ENCODE peak calls at places on chromosomes 16 and 17, in eight cellular contexts. A, J, X, G, F, T, V and U are unnamed samples.

GRCh38 chr16:48353565-48354163 is 31.5 kb downstream of the SIAH1 start:
- DNase-seq in T (peak; percentile 60), X (no peak), F (no peak), G (peak; percentile 84), J (peak; percentile 87), V (peak; percentile 61), A (peak; percentile 77), U (peak; percentile 41)

GRCh38 chr16:3023415-3023668 is 400 bp downstream of the HCFC1R1 start:
- DNase-seq in G (no peak), T (no peak), J (no peak), A (no peak), V (no peak), X (no peak), F (no peak), U (no peak)

GRCh38 chr16:56048425-56049100 is 142.7 kb upstream of the GNAO1 start:
- DNase-seq in V (peak; percentile 25), X (no peak), G (no peak), J (no peak), T (no peak), F (no peak), A (no peak), U (no peak)

GRCh38 chr17:57553991-57554825 is 190.9 kb downstream of the CCDC182 start:
- DNase-seq in A (peak; percentile 82), F (no peak), J (peak; percentile 87), X (peak; percentile 74), G (no peak), T (peak; percentile 54), V (no peak), U (no peak)

GRCh38 chr17:57945999-57946797 is 9.0 kb downstream of the CUEDC1 start:
- DNase-seq in A (no peak), G (peak; percentile 24), X (no peak), F (no peak), T (peak; percentile 70), J (no peak), V (no peak), U (no peak)

GRCh38 chr17:12180644-12181261 is 160.1 kb downstream of the MAP2K4 start:
- DNase-seq in T (peak; percentile 37), A (no peak), X (no peak), V (no peak), G (peak; percentile 57), J (peak; percentile 69), F (no peak), U (no peak)

GRCh38 chr16:84387021-84387420 is 18.7 kb downstream of the ATP2C2 start:
- DNase-seq in A (no peak), X (no peak), F (no peak), V (no peak), G (no peak), T (no peak), J (no peak), U (no peak)

GRCh38 chr17:19759934-19760530 is 11.9 kb upstream of the ALDH3A1 start:
- DNase-seq in V (no peak), J (no peak), A (peak; percentile 63), G (no peak), T (no peak), F (no peak), X (no peak), U (no peak)

GRCh38 chr17:83125515-83126274 is 46.3 kb downstream of the METRNL start:
- DNase-seq in X (peak; percentile 76), F (no peak), J (peak; percentile 38), G (peak; percentile 33), T (no peak), V (peak; percentile 92), A (peak; percentile 30), U (no peak)

GRCh38 chr16:27549607-27549856 is 181 bp downstream of the GTF3C1 start:
- DNase-seq in J (no peak), F (no peak), G (no peak), A (no peak), T (no peak), V (no peak), X (no peak), U (no peak)
- H3K27ac ChIP-seq in J (no peak overlapping the region), F (peak overlapping the region; percentile 87), G (peak overlapping the region; percentile 86), A (no peak overlapping the region), T (peak overlapping the region; percentile 94), V (peak overlapping the region; percentile 61), X (peak overlapping the region; percentile 86), U (peak overlapping the region; percentile 64)

GRCh38 chr17:17744116-17744515 is 62.9 kb downstream of the RAI1 start:
- DNase-seq in X (no peak), T (no peak), V (no peak), F (no peak), J (no peak), G (no peak), A (no peak), U (no peak)

GRCh38 chr17:17748179-17748578 is 66.9 kb downstream of the RAI1 start:
- DNase-seq in A (no peak), J (no peak), F (no peak), G (no peak), T (no peak), X (no peak), V (no peak), U (no peak)

GRCh38 chr17:17743391-17744112 is 62.3 kb downstream of the RAI1 start:
- DNase-seq in V (no peak), X (no peak), T (no peak), F (no peak), G (no peak), A (no peak), J (no peak), U (no peak)

GRCh38 chr17:17748604-17749003 is 67.3 kb downstream of the RAI1 start:
- DNase-seq in T (no peak), J (no peak), G (no peak), A (no peak), F (no peak), X (no peak), V (no peak), U (no peak)

DNA sequence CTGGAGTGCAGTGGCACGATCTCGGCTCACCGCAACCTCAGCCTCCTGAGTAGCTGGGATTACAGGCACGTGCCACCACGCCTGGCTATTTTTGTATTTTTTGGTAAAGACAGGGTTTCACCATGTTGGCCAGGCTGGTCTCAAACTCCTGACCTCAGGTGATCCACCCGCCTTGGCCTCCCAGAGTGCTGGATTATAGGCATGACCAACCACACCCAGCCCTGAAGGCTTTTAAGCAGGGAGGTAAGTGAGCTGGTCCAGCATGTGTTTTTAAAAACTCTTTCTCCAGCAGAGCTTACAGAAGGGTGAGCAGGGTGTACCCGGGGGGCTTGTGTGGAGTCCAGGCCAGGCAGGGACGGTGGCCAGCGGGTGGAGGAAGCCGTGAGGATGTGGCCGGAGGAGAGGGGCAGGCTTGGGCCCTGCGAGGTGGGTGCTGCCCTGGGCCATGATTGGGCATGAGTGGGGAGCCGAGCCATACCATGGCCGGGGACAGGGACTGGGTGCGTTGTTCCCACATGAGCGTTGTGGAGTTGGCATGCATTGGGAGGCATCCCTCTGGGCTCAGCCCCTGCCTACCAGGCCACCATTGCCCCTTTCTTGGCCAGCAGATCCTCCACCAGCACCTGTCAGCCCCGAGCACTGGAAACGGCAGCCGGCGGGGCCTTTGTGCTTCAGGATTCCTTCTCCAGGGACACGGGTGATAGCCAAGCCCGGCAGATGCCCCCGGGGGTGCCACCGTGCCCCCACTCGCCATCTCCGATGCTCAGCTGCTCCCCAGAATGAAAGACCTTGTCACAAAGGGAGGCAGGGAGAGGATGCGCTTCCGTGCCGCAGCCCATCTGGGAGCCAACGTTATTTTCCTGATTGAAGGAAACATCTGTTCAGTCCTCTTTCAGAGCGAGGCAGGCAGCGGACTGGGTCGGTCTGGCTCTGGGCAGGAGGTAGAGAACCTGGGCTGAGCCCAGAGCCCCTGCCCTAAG is 64.5 kb downstream of the RAI1 start:
- DNase-seq in J (no peak), V (no peak), F (no peak), X (no peak), T (no peak), A (no peak), G (no peak), U (no peak)
- H3K27ac ChIP-seq in J (peak overlapping the region; percentile 63), V (no peak overlapping the region), F (no peak overlapping the region), X (no peak overlapping the region), T (no peak overlapping the region), A (no peak overlapping the region), G (no peak overlapping the region), U (peak overlapping the region; percentile 94)

GRCh38 chr17:76383645-76384221 is 676 bp upstream of the SPHK1 start:
- DNase-seq in G (peak; percentile 69), A (peak; percentile 74), T (peak; percentile 66), J (peak; percentile 89), F (peak; percentile 54), X (no peak), V (no peak), U (no peak)
- H3K27ac ChIP-seq in G (no peak overlapping the region), A (no peak overlapping the region), T (peak overlapping the region; percentile 92), J (no peak overlapping the region), F (peak overlapping the region; percentile 76), X (peak overlapping the region; percentile 94), V (peak overlapping the region; percentile 46), U (peak overlapping the region; percentile 42)

GRCh38 chr17:82050152-82050760 is 1.4 kb downstream of the RFNG start:
- DNase-seq in J (no peak), V (no peak), G (no peak), A (no peak), F (no peak), T (no peak), X (no peak), U (no peak)
- H3K27ac ChIP-seq in J (no peak overlapping the region), V (no peak overlapping the region), G (no peak overlapping the region), A (no peak overlapping the region), F (peak overlapping the region; percentile 67), T (peak overlapping the region; percentile 50), X (no peak overlapping the region), U (peak overlapping the region; percentile 37)

DNA sequence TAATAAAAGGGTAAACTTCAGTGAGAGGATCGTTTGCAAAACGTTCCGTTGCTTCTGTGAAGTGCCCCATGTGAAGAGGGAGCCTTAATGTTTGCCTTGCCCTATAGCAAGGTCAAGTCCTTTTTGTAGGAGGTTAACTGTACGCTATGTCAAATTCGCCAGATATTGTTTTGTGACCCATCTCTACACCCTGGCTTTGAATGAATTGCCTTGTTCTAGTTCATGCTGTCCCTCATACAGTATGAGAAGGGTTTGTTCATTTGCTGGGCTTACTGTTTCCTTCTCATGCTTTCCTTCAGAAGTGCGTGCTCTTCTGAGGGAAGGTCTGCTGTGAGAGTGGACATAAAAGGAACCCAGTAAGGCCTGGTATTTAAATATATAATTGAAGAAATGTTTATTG is 1.6 kb downstream of the MAP3K3 start:
- DNase-seq in G (no peak), F (no peak), A (no peak), V (no peak), T (no peak), J (no peak), X (no peak), U (no peak)
- H3K27ac ChIP-seq in G (no peak overlapping the region), F (peak overlapping the region; percentile 90), A (no peak overlapping the region), V (peak overlapping the region; percentile 61), T (no peak overlapping the region), J (no peak overlapping the region), X (peak overlapping the region; percentile 78), U (no peak overlapping the region)

DNA sequence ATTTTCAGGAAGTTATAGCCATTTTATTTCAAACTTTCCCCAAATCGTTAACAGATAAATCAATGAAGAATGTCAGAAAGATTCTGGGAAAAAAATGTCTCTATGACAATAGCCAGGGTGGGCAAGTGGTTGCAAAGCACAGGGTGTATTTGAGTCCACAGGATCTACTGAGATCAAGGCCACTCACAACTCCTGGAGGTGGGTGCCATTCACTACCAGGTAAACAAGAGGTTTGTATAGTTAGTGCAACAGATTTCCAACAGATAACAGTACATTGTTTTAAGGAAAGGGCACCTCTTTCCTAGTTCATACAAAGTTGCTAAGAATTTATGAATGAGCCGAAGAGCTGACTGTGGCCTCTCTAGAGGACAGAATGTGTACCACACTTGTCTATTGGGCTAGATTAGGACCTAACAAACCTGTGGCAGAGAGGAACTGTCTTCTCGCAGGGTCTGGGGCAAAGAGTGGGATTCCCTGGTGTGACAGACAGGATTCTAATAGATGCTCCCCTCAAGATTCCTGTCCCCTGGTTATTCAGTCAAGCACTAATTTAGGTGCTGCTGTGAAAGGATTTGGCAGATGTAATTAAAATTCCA is 52.0 kb upstream of the ZNF629 start:
- DNase-seq in F (no peak), T (no peak), G (no peak), J (peak; percentile 50), X (no peak), V (no peak), A (no peak), U (no peak)
- H3K27ac ChIP-seq in F (no peak overlapping the region), T (no peak overlapping the region), G (no peak overlapping the region), J (no peak overlapping the region), X (no peak overlapping the region), V (no peak overlapping the region), A (no peak overlapping the region), U (no peak overlapping the region)